ENCODE peak calls at places on chromosomes 2 and 18, in five cellular contexts. Z, G, Y, N and S are unnamed samples.

GRCh38 chr2:27596627-27597026 is 13.8 kb downstream of the ZNF512 start:
- DNase-seq in Z (no peak), G (no peak), Y (no peak), N (no peak), S (peak; percentile 61)

GRCh38 chr2:101704046-101704466 is 6.5 kb downstream of the MAP4K4 start:
- DNase-seq in Z (peak; percentile 33), G (no peak), Y (no peak), N (no peak), S (peak; percentile 71)

GRCh38 chr2:199128476-199129214 is 329.1 kb downstream of the SATB2 start:
- DNase-seq in Z (no peak), G (no peak), Y (no peak), N (no peak), S (no peak)

GRCh38 chr2:85737961-85738360 is 15.8 kb upstream of the ATOH8 start:
- DNase-seq in Z (no peak), G (no peak), Y (no peak), N (no peak), S (no peak)

GRCh38 chr2:240277073-240277806 is 136.8 kb upstream of the OTOS start:
- DNase-seq in Z (no peak), G (peak; percentile 77), Y (no peak), N (no peak), S (peak; percentile 34)

GRCh38 chr18:73549236-73549635 is 598.4 kb downstream of the FBXO15 start:
- DNase-seq in Z (no peak), G (no peak), Y (no peak), N (no peak), S (no peak)

GRCh38 chr2:40240067-40240466 is 211.8 kb downstream of the SLC8A1 start:
- DNase-seq in Z (no peak), G (peak; percentile 93), Y (no peak), N (peak; percentile 92), S (peak; percentile 77)

GRCh38 chr2:106124787-106125549 is 69.1 kb downstream of the UXS1 start:
- DNase-seq in Z (no peak), G (no peak), Y (no peak), N (no peak), S (no peak)

GRCh38 chr2:31000970-31001369 is 137.3 kb downstream of the GALNT14 start:
- DNase-seq in Z (no peak), G (no peak), Y (no peak), N (no peak), S (no peak)

GRCh38 chr2:43057026-43057741 is 169.2 kb downstream of the ZFP36L2 start:
- DNase-seq in Z (peak; percentile 87), G (peak; percentile 86), Y (no peak), N (peak; percentile 87), S (no peak)

GRCh38 chr2:214569419-214570035 is 158.7 kb downstream of the VWC2L start:
- DNase-seq in Z (no peak), G (no peak), Y (no peak), N (no peak), S (no peak)

GRCh38 chr2:75602724-75603342 is 42.1 kb upstream of the EVA1A start:
- DNase-seq in Z (no peak), G (no peak), Y (no peak), N (no peak), S (peak; percentile 93)

GRCh38 chr18:73962251-73962650 is 185.4 kb downstream of the FBXO15 start:
- DNase-seq in Z (no peak), G (no peak), Y (no peak), N (no peak), S (no peak)

GRCh38 chr2:33146112-33146511 is 199.4 kb downstream of the LTBP1 start:
- DNase-seq in Z (no peak), G (no peak), Y (no peak), N (no peak), S (no peak)

GRCh38 chr2:163983911-163984310 is 248.1 kb upstream of the FIGN start:
- DNase-seq in Z (no peak), G (no peak), Y (no peak), N (no peak), S (no peak)

GRCh38 chr2:43030551-43031025 is 195.8 kb downstream of the ZFP36L2 start:
- DNase-seq in Z (no peak), G (no peak), Y (no peak), N (no peak), S (no peak)

GRCh38 chr18:9987931-9988330 is 74.1 kb downstream of the VAPA start:
- DNase-seq in Z (peak; percentile 44), G (no peak), Y (no peak), N (peak; percentile 58), S (no peak)

GRCh38 chr2:120494446-120494845 is 148.5 kb downstream of the INHBB start:
- DNase-seq in Z (no peak), G (no peak), Y (no peak), N (no peak), S (no peak)

GRCh38 chr2:21924640-21925285 is 801.0 kb downstream of the TDRD15 start:
- DNase-seq in Z (no peak), G (no peak), Y (no peak), N (no peak), S (peak; percentile 7)

GRCh38 chr2:63060079-63060482 is 9.5 kb downstream of the OTX1 start:
- DNase-seq in Z (no peak), G (no peak), Y (peak; percentile 79), N (no peak), S (peak; percentile 40)

GRCh38 chr18:59054892-59055291 is 84.8 kb upstream of the SEC11C start:
- DNase-seq in Z (no peak), G (no peak), Y (no peak), N (no peak), S (peak; percentile 26)

GRCh38 chr2:73503992-73504570 is 118.4 kb downstream of the ALMS1 start:
- DNase-seq in Z (no peak), G (no peak), Y (peak; percentile 4), N (no peak), S (no peak)

GRCh38 chr2:98806266-98806697 is 75.3 kb upstream of the MGAT4A start:
- DNase-seq in Z (peak; percentile 64), G (peak; percentile 90), Y (no peak), N (peak; percentile 88), S (no peak)

GRCh38 chr2:71643674-71644357 is 190.5 kb downstream of the DYSF start:
- DNase-seq in Z (no peak), G (no peak), Y (no peak), N (no peak), S (no peak)

GRCh38 chr2:105373344-105373781 is 25.5 kb downstream of the FHL2 start:
- DNase-seq in Z (no peak), G (no peak), Y (no peak), N (peak; percentile 85), S (no peak)

GRCh38 chr2:67476808-67477790 is 80.0 kb downstream of the ETAA1 start:
- DNase-seq in Z (no peak), G (no peak), Y (no peak), N (peak; percentile 43), S (peak; percentile 62)

GRCh38 chr18:32328379-32328778 is 138.5 kb downstream of the MEP1B start:
- DNase-seq in Z (no peak), G (no peak), Y (no peak), N (no peak), S (peak; percentile 48)

GRCh38 chr2:10125842-10126596 is 3.5 kb downstream of the RRM2 start:
- DNase-seq in Z (no peak), G (no peak), Y (no peak), N (no peak), S (no peak)

GRCh38 chr2:10124538-10125045 is 2.1 kb downstream of the RRM2 start:
- DNase-seq in Z (no peak), G (no peak), Y (no peak), N (no peak), S (peak; percentile 83)

GRCh38 chr2:10128420-10128819 is 5.9 kb downstream of the RRM2 start:
- DNase-seq in Z (no peak), G (no peak), Y (no peak), N (no peak), S (no peak)

GRCh38 chr2:10129490-10129889 is 7.0 kb downstream of the RRM2 start:
- DNase-seq in Z (no peak), G (no peak), Y (no peak), N (no peak), S (no peak)

GRCh38 chr2:10126627-10127026 is 4.1 kb downstream of the RRM2 start:
- DNase-seq in Z (no peak), G (no peak), Y (no peak), N (no peak), S (no peak)
- H3K27ac ChIP-seq in Z (no peak overlapping the region), G (no peak overlapping the region), Y (no peak overlapping the region), N (no peak overlapping the region), S (no peak overlapping the region)

GRCh38 chr2:127609031-127609751 is 36.8 kb upstream of the GPR17 start:
- DNase-seq in Z (no peak), G (peak; percentile 60), Y (no peak), N (no peak), S (no peak)
- H3K27ac ChIP-seq in Z (no peak overlapping the region), G (no peak overlapping the region), Y (no peak overlapping the region), N (no peak overlapping the region), S (no peak overlapping the region)

DNA sequence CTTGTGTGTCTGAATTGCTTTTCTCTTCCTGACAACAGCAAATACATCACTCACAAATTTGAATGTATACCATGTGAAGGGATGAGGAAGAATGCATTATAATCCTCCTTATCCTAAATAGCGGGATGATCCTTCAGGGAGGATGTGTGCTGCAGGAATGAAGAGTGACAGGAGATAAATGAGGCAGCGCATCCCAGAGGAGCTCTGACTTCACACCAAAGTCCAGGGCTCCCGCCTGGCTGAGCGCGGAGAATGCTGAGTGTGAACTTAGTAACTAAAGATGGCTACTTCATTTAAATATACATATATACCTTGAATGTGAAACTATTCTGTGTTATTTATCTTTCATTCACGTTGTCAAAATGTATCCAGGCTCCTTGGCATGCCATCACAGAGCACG is 145.2 kb upstream of the TPO start:
- DNase-seq in Z (no peak), G (no peak), Y (no peak), N (no peak), S (no peak)
- H3K27ac ChIP-seq in Z (no peak overlapping the region), G (no peak overlapping the region), Y (no peak overlapping the region), N (no peak overlapping the region), S (no peak overlapping the region)

GRCh38 chr2:2706306-2706705 is 375.2 kb upstream of the MYT1L start:
- DNase-seq in Z (no peak), G (no peak), Y (no peak), N (no peak), S (no peak)

GRCh38 chr2:2708575-2708974 is 377.5 kb upstream of the MYT1L start:
- DNase-seq in Z (no peak), G (peak; percentile 51), Y (no peak), N (no peak), S (no peak)

GRCh38 chr2:2707111-2708035 is 376.3 kb upstream of the MYT1L start:
- DNase-seq in Z (peak; percentile 7), G (no peak), Y (no peak), N (no peak), S (no peak)

GRCh38 chr2:2705871-2706270 is 374.8 kb upstream of the MYT1L start:
- DNase-seq in Z (no peak), G (no peak), Y (no peak), N (no peak), S (no peak)

DNA sequence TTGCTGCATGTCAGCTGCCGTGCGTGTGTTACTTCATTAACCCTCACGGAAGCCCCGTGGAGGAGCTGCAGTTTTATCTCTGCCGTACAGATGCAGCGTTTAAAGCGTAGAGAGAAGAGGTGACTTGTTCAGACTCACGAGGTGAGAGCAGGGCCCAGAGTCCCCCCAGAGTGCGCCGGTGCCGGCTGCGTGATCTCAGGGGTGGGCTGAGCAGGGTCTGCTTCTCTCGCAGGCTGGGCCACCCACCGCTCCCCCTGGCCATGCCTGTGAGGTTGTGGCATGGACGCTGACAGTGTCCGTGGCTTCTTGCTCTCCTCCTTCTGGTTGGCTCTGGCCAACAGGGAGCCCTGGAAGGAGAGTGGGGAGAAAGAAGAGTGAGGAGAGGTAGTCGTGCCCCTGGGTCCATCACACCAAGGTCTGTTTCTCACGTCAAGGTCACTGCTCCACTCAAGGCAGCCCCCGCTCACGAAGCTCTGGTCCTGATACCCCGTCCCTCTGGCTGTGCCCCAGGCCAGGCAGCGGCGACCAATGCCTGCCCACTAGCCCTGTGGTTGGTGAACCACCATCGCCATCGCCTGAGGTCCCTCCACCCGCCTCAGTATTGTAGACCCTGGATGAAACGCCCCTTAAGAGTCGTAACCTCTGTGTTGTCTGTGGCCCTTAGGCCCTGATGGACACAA is 378.2 kb upstream of the MYT1L start:
- DNase-seq in Z (no peak), G (peak; percentile 46), Y (no peak), N (no peak), S (no peak)
- H3K27ac ChIP-seq in Z (no peak overlapping the region), G (no peak overlapping the region), Y (no peak overlapping the region), N (no peak overlapping the region), S (no peak overlapping the region)